ENCODE peak calls at places on chromosomes 13 and 19, in eight cellular contexts. L, M, I, Q, N, O, J and K are unnamed samples.

GRCh38 chr19:17863520-17864182 is 3.9 kb downstream of the RPL18A start:
- DNase-seq in O (no peak), N (no peak), Q (no peak), I (no peak), L (no peak), M (no peak), J (no peak), K (no peak)

GRCh38 chr19:2291185-2291751 is 9.3 kb upstream of the PEAK3 start:
- DNase-seq in Q (no peak), O (peak), L (peak), M (no peak), N (no peak), I (peak), J (no peak), K (no peak)

GRCh38 chr13:33514362-33514761 is 228.8 kb upstream of the STARD13 start:
- DNase-seq in O (no peak), J (no peak), I (peak), M (no peak), Q (peak), N (no peak), L (no peak), K (no peak)

GRCh38 chr13:57408312-57408711 is 223.2 kb upstream of the PCDH17 start:
- DNase-seq in O (no peak), I (no peak), M (no peak), Q (no peak), N (no peak), J (no peak), L (no peak), K (no peak)

GRCh38 chr13:110397445-110397844 is 90.4 kb downstream of the COL4A2 start:
- DNase-seq in N (peak), L (no peak), O (no peak), M (peak), I (no peak), J (peak), Q (no peak), K (no peak)

GRCh38 chr13:107678075-107678689 is 537.2 kb downstream of the LIG4 start:
- DNase-seq in L (no peak), M (no peak), J (no peak), N (peak), Q (no peak), I (no peak), O (no peak), K (no peak)

GRCh38 chr13:19985219-19985556 is 26.7 kb downstream of the ZMYM2 start:
- DNase-seq in O (no peak), L (no peak), J (no peak), N (no peak), Q (no peak), I (no peak), M (no peak), K (no peak)

GRCh38 chr19:5086725-5087439 is 118.0 kb downstream of the KDM4B start:
- DNase-seq in M (no peak), L (no peak), J (no peak), O (no peak), N (no peak), I (peak), Q (no peak), K (no peak)

GRCh38 chr19:35592226-35592625 is 6.3 kb downstream of the PMIS2 start:
- DNase-seq in M (no peak), J (no peak), L (peak), N (peak), I (peak), O (no peak), Q (peak), K (peak)

GRCh38 chr13:47289578-47289977 is 392.7 kb upstream of the HTR2A start:
- DNase-seq in L (no peak), O (peak), J (no peak), N (no peak), M (no peak), Q (no peak), I (no peak), K (no peak)

GRCh38 chr13:102090532-102090931 is 311.3 kb downstream of the FGF14 start:
- DNase-seq in M (no peak), J (no peak), O (no peak), L (no peak), Q (no peak), I (no peak), N (no peak), K (no peak)

GRCh38 chr13:23867027-23867491 is 22.1 kb downstream of the MIPEP start:
- DNase-seq in Q (no peak), L (no peak), J (no peak), O (no peak), N (peak), I (no peak), M (no peak), K (no peak)

GRCh38 chr13:48804836-48805601 is 151.3 kb downstream of the CYSLTR2 start:
- DNase-seq in J (peak), Q (no peak), I (no peak), M (no peak), L (no peak), N (peak), O (no peak), K (peak)

GRCh38 chr19:22545751-22546150 is 88.4 kb upstream of the ZNF492 start:
- DNase-seq in I (peak), N (no peak), O (no peak), M (no peak), L (peak), Q (peak), J (no peak), K (peak)

GRCh38 chr13:107124129-107124718 is 556.3 kb upstream of the ARGLU1 start:
- DNase-seq in J (peak), O (no peak), M (no peak), N (peak), Q (peak), L (no peak), I (no peak), K (no peak)

GRCh38 chr19:43880483-43880882 is 53.4 kb downstream of the ZNF283 start:
- DNase-seq in Q (no peak), L (no peak), O (no peak), N (no peak), J (no peak), I (no peak), M (no peak), K (no peak)

GRCh38 chr13:35953537-35954206 is 177.5 kb downstream of the DCLK1 start:
- DNase-seq in M (peak), N (peak), I (peak), O (peak), L (peak), J (peak), Q (peak), K (no peak)

GRCh38 chr13:50156722-50157121 is 141.5 kb downstream of the KCNRG start:
- DNase-seq in N (no peak), J (no peak), O (no peak), L (peak), M (no peak), Q (no peak), I (no peak), K (no peak)

GRCh38 chr19:51311388-51312257 is at the start of gene IGLON5:
- DNase-seq in L (peak), J (no peak), O (peak), Q (no peak), M (no peak), I (peak), N (no peak), K (no peak)

GRCh38 chr13:40922437-40923040 is 96.6 kb downstream of the ELF1 start:
- DNase-seq in N (no peak), M (no peak), L (peak), O (no peak), I (peak), J (no peak), Q (no peak), K (no peak)

GRCh38 chr19:2607712-2608601 is 94.5 kb downstream of the GNG7 start:
- DNase-seq in O (no peak), J (no peak), I (no peak), N (no peak), M (peak), Q (no peak), L (no peak), K (peak)

GRCh38 chr13:75365724-75366173 is 116.2 kb downstream of the TBC1D4 start:
- DNase-seq in J (no peak), N (peak), I (no peak), Q (peak), L (no peak), M (no peak), O (no peak), K (peak)

GRCh38 chr19:35116085-35116801 is 620 bp downstream of the FXYD3 start:
- DNase-seq in J (no peak), N (no peak), L (no peak), M (no peak), Q (no peak), O (no peak), I (no peak), K (no peak)

GRCh38 chr13:32229443-32229842 is 85.7 kb downstream of the ZAR1L start:
- DNase-seq in M (no peak), O (no peak), J (no peak), I (no peak), N (no peak), L (no peak), Q (no peak), K (no peak)

GRCh38 chr19:49421039-49421877 is 2.0 kb downstream of the PTH2 start:
- DNase-seq in L (peak), I (peak), Q (peak), M (peak), O (peak), J (no peak), N (peak), K (peak)

GRCh38 chr13:66427330-66427990 is 802.7 kb downstream of the PCDH9 start:
- DNase-seq in N (no peak), M (no peak), J (no peak), L (no peak), I (no peak), O (no peak), Q (no peak), K (no peak)

GRCh38 chr13:64579331-64579730 is 2650.8 kb downstream of the PCDH9 start:
- DNase-seq in O (no peak), Q (no peak), J (no peak), M (no peak), N (no peak), L (no peak), I (no peak), K (no peak)

GRCh38 chr19:46133101-46133627 is 8.7 kb upstream of the IGFL3 start:
- DNase-seq in I (peak), Q (no peak), M (no peak), N (peak), O (peak), L (peak), J (peak), K (no peak)

GRCh38 chr13:100608906-100609305 is 20.3 kb upstream of the GGACT start:
- DNase-seq in L (no peak), N (no peak), M (no peak), I (no peak), Q (no peak), J (no peak), O (no peak), K (peak)

GRCh38 chr19:2426661-2427322 is 594 bp downstream of the TIMM13 start:
- DNase-seq in O (peak), L (peak), M (no peak), I (peak), J (no peak), N (peak), Q (peak), K (peak)

GRCh38 chr19:17260842-17261325 is 3.7 kb downstream of the USHBP1 start:
- DNase-seq in L (peak), J (peak), I (peak), M (peak), O (peak), Q (peak), N (peak), K (peak)

GRCh38 chr19:19552811-19553210 is 14.7 kb downstream of the CILP2 start:
- DNase-seq in N (peak), J (no peak), M (no peak), I (peak), Q (peak), O (no peak), L (peak), K (peak)

GRCh38 chr13:110379905-110380341 is 72.8 kb downstream of the COL4A2 start:
- DNase-seq in Q (no peak), J (no peak), N (peak), M (no peak), L (no peak), I (no peak), O (no peak), K (no peak)

GRCh38 chr19:55958356-55958755 is 10.7 kb downstream of the NLRP8 start:
- DNase-seq in J (no peak), O (no peak), N (no peak), Q (no peak), L (no peak), I (no peak), M (no peak), K (no peak)

GRCh38 chr19:7488736-7489353 is at the start of gene PEX11G:
- DNase-seq in O (peak), N (peak), J (peak), I (peak), L (peak), M (peak), Q (peak), K (peak)
- TF ChIP-seq CTCF in O (no peak), N (no peak), J (no peak), I (no peak), L (no peak), M (no peak), Q (no peak), K (no peak)

GRCh38 chr13:59771272-59771671 is 392.5 kb downstream of the DIAPH3 start:
- DNase-seq in N (peak), M (no peak), L (no peak), I (no peak), J (no peak), O (no peak), Q (no peak), K (no peak)
- TF ChIP-seq CTCF in N (peak), M (no peak), L (peak), I (no peak), J (peak), O (peak), Q (peak), K (no peak)

GRCh38 chr13:30111810-30112209 is 195.5 kb downstream of the KATNAL1 start:
- DNase-seq in Q (peak), O (no peak), M (no peak), J (no peak), L (peak), N (no peak), I (peak), K (peak)
- TF ChIP-seq CTCF in Q (peak), O (peak), M (no peak), J (peak), L (peak), N (peak), I (peak), K (no peak)

GRCh38 chr13:39773833-39774232 is 118.4 kb downstream of the COG6 start:
- DNase-seq in O (no peak), J (no peak), N (peak), L (no peak), Q (no peak), M (no peak), I (no peak), K (no peak)

GRCh38 chr13:39777021-39777420 is 121.6 kb downstream of the COG6 start:
- DNase-seq in L (no peak), M (no peak), J (no peak), Q (no peak), I (no peak), O (no peak), N (no peak), K (no peak)

GRCh38 chr13:39776439-39776838 is 121.0 kb downstream of the COG6 start:
- DNase-seq in N (peak), M (no peak), J (peak), Q (no peak), O (no peak), I (no peak), L (no peak), K (peak)

GRCh38 chr13:39779337-39780270 is 124.1 kb downstream of the COG6 start:
- DNase-seq in Q (no peak), N (peak), J (no peak), M (no peak), O (no peak), L (no peak), I (no peak), K (peak)

DNA sequence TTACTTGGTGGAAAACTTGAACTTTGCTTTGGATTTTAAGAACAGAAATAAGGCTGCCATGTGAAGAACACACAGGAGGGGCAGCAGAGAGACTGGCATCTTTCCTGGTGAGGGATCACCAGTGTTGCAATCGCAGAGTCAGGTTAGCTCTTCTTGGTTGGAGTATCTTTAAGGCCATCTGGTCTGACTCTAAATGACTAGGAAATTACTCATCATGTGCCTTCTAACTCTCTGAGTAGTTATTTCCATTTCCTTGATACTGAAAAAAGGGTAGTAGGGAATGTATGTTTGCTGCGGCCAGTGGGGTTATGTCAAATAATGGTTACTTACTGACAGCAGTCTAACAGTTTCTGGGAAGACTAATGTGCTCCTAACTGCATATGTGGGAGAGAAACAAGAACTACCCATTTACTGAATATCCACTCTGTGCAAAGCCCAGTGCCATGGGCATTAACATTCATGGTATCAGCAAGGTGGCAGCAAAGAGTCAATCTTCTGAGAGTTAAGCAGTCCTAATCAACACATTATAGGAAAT is 122.1 kb downstream of the COG6 start:
- DNase-seq in N (peak), O (no peak), M (no peak), J (peak), L (no peak), Q (peak), I (no peak), K (peak)
- TF ChIP-seq CTCF in N (peak), O (peak), M (no peak), J (peak), L (no peak), Q (peak), I (no peak), K (peak)

GRCh38 chr13:80957019-80957650 is 616.2 kb upstream of the SPRY2 start:
- DNase-seq in I (no peak), O (no peak), N (no peak), J (no peak), Q (no peak), L (no peak), M (no peak), K (no peak)

GRCh38 chr13:80962173-80962572 is 621.2 kb upstream of the SPRY2 start:
- DNase-seq in L (no peak), I (no peak), Q (no peak), M (no peak), J (no peak), N (no peak), O (no peak), K (no peak)

GRCh38 chr13:80965097-80965496 is 624.2 kb upstream of the SPRY2 start:
- DNase-seq in L (no peak), Q (no peak), J (no peak), I (no peak), O (no peak), M (no peak), N (no peak), K (no peak)

DNA sequence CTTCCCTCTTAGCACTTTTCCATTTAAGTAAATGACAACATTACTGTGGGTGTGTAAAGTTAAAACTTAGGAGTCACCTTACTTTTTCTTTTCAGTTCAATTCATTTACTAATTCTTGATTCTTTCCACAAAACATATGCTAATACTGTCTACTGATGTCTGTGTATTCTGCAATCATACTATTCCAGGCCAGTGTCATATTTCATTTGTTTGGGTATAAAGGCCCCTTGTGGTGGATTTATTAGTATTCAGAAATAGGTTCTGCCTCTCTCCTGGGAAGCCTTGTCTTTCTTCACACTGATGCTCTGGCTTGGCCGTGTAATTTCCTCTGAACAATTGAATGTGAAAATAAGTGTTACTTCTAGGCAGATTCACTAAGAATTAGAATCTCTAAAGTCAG is 621.9 kb upstream of the SPRY2 start:
- DNase-seq in Q (no peak), L (no peak), N (no peak), I (no peak), M (no peak), J (peak), O (no peak), K (no peak)
- TF ChIP-seq CTCF in Q (no peak), L (no peak), N (no peak), I (no peak), M (no peak), J (no peak), O (no peak), K (no peak)